ENCODE peak calls at places on chromosomes 3 and 15, in five cellular contexts. C is mammary epithelial cell; R is astrocyte of the hippocampus; T is LoVo; K is naive thymus-derived CD4-positive, alpha-beta T cell. L is an unnamed sample.

GRCh38 chr15:23642413-23643044 is 5.1 kb downstream of the MAGEL2 start:
- DNase-seq in C (peak), T (peak), K (no peak), R (peak), L (peak)

GRCh38 chr3:194936091-194936490 is 250.4 kb downstream of the FAM43A start:
- DNase-seq in T (no peak), R (no peak), C (no peak), K (no peak), L (no peak)

GRCh38 chr3:156010829-156011228 is 109.5 kb upstream of the KCNAB1 start:
- DNase-seq in K (no peak), C (no peak), R (peak), T (peak), L (peak)

GRCh38 chr15:98881526-98882517 is 125.8 kb downstream of the PGPEP1L start:
- DNase-seq in R (peak), T (peak), C (peak), K (no peak), L (peak)

GRCh38 chr15:64699767-64700388 is 75.5 kb downstream of the RBPMS2 start:
- DNase-seq in K (no peak), C (peak), R (peak), T (no peak), L (no peak)

GRCh38 chr3:17011774-17012338 is 127.1 kb downstream of the PLCL2 start:
- DNase-seq in C (no peak), R (no peak), T (no peak), K (no peak), L (no peak)

GRCh38 chr15:71716990-71717389 is 93.4 kb upstream of the NR2E3 start:
- DNase-seq in C (peak), R (peak), K (no peak), T (no peak), L (no peak)

GRCh38 chr3:178406206-178406605 is 130.0 kb upstream of the KCNMB2 start:
- DNase-seq in C (no peak), T (no peak), R (peak), K (no peak), L (no peak)

GRCh38 chr3:149936812-149937230 is 33.9 kb downstream of the PFN2 start:
- DNase-seq in R (peak), K (no peak), T (peak), C (peak), L (no peak)

GRCh38 chr3:126781406-126781805 is 77.4 kb downstream of the CHCHD6 start:
- DNase-seq in C (no peak), T (no peak), K (no peak), R (no peak), L (no peak)

GRCh38 chr15:51600114-51600513 is 22.5 kb downstream of the DMXL2 start:
- DNase-seq in T (peak), R (peak), C (peak), K (no peak), L (peak)

GRCh38 chr3:130433306-130433705 is 83.7 kb upstream of the COL6A6 start:
- DNase-seq in C (no peak), K (no peak), R (no peak), T (no peak), L (no peak)

GRCh38 chr3:185647134-185647879 is 61.2 kb downstream of the SENP2 start:
- DNase-seq in R (no peak), T (no peak), C (no peak), K (no peak), L (no peak)

GRCh38 chr3:11240496-11240895 is 31.7 kb upstream of the ATG7 start:
- DNase-seq in K (no peak), T (no peak), C (no peak), R (no peak), L (no peak)

GRCh38 chr3:126337980-126338651 is 19.1 kb downstream of the KLF15 start:
- DNase-seq in C (no peak), R (no peak), K (peak), T (no peak), L (no peak)

GRCh38 chr15:89083246-89083645 is 5.0 kb upstream of the ABHD2 start:
- DNase-seq in C (no peak), K (no peak), R (no peak), T (no peak), L (no peak)

GRCh38 chr3:117549716-117550115 is 840.1 kb downstream of the TUSC7 start:
- DNase-seq in K (no peak), R (no peak), C (no peak), T (no peak), L (no peak)

GRCh38 chr15:101614001-101614585 is 38.1 kb downstream of the TM2D3 start:
- DNase-seq in K (no peak), R (no peak), T (no peak), C (no peak), L (no peak)

GRCh38 chr3:9583792-9584191 is 30.2 kb upstream of the LHFPL4 start:
- DNase-seq in T (no peak), C (no peak), K (no peak), R (no peak), L (no peak)

GRCh38 chr3:26920579-26920978 is 298.0 kb downstream of the LRRC3B start:
- DNase-seq in K (no peak), T (no peak), R (peak), C (no peak), L (no peak)

GRCh38 chr3:11757441-11757875 is 89.2 kb downstream of the TAMM41 start:
- DNase-seq in R (peak), C (peak), T (no peak), K (no peak), L (no peak)

GRCh38 chr15:46955576-46955975 is 761.7 kb upstream of the SEMA6D start:
- DNase-seq in C (no peak), K (no peak), R (no peak), T (no peak), L (no peak)

GRCh38 chr15:84979651-84980050 is 2.0 kb upstream of the PDE8A start:
- DNase-seq in R (no peak), C (no peak), T (no peak), K (no peak), L (no peak)

GRCh38 chr3:50161320-50161719 is 6.2 kb downstream of the SEMA3F start:
- DNase-seq in R (no peak), C (peak), K (no peak), T (no peak), L (peak)

GRCh38 chr15:59138243-59138642 is 33.3 kb downstream of the CCNB2 start:
- DNase-seq in K (peak), T (peak), R (peak), C (no peak), L (peak)

GRCh38 chr3:130442284-130442683 is 74.7 kb upstream of the COL6A6 start:
- DNase-seq in R (no peak), T (no peak), C (no peak), K (no peak), L (no peak)

GRCh38 chr3:54557538-54558419 is 370.1 kb downstream of the LRTM1 start:
- DNase-seq in T (peak), C (peak), K (no peak), R (peak), L (no peak)

GRCh38 chr3:184339016-184339415 is 1.6 kb downstream of the FAM131A start:
- DNase-seq in C (no peak), K (no peak), R (no peak), T (no peak), L (no peak)

GRCh38 chr3:95588473-95588872 is 1225.9 kb upstream of the EPHA6 start:
- DNase-seq in K (no peak), T (no peak), R (no peak), C (no peak), L (no peak)

GRCh38 chr3:62554264-62554799 is 181.0 kb upstream of the FEZF2 start:
- DNase-seq in K (no peak), T (peak), C (no peak), R (no peak), L (no peak)